ENCODE peak calls at places on chromosome 6, in seven cellular contexts. One of them, this sample, is unnamed. For H3K9me3, the result is how much of the 10 kb centered on the place peaks cover.

GRCh38 chr6:159807150-159807859 is 7.2 kb downstream of the PNLDC1 start:
- DNase-seq in CD4-positive, alpha-beta T cell: no peak
- DNase-seq in right cardiac atrium: no peak
- DNase-seq in prostate gland: no peak
- DNase-seq in GM23248: no peak
- DNase-seq in upper lobe of left lung: no peak
- DNase-seq in CD8-positive, alpha-beta T cell: no peak
- DNase-seq in this sample: no peak

GRCh38 chr6:148760568-148761531 is 14.0 kb downstream of the UST start:
- DNase-seq in right cardiac atrium: peak
- DNase-seq in prostate gland: peak
- DNase-seq in GM23248: peak
- DNase-seq in CD4-positive, alpha-beta T cell: peak
- DNase-seq in upper lobe of left lung: peak
- DNase-seq in CD8-positive, alpha-beta T cell: peak
- DNase-seq in this sample: no peak

GRCh38 chr6:149249370-149250357 is 67.8 kb upstream of the TAB2 start:
- DNase-seq in prostate gland: no peak
- DNase-seq in GM23248: no peak
- DNase-seq in CD4-positive, alpha-beta T cell: no peak
- DNase-seq in upper lobe of left lung: no peak
- DNase-seq in CD8-positive, alpha-beta T cell: no peak
- DNase-seq in right cardiac atrium: no peak
- DNase-seq in this sample: no peak

GRCh38 chr6:7773914-7774313 is 48.0 kb downstream of the BMP6 start:
- DNase-seq in CD8-positive, alpha-beta T cell: no peak
- DNase-seq in CD4-positive, alpha-beta T cell: no peak
- DNase-seq in GM23248: no peak
- DNase-seq in right cardiac atrium: no peak
- DNase-seq in prostate gland: no peak
- DNase-seq in upper lobe of left lung: no peak
- DNase-seq in this sample: no peak

GRCh38 chr6:142246960-142247359 is 54.8 kb upstream of the ADGRG6 start:
- DNase-seq in prostate gland: no peak
- DNase-seq in upper lobe of left lung: no peak
- DNase-seq in right cardiac atrium: no peak
- DNase-seq in CD4-positive, alpha-beta T cell: no peak
- DNase-seq in GM23248: no peak
- DNase-seq in CD8-positive, alpha-beta T cell: no peak
- DNase-seq in this sample: no peak

GRCh38 chr6:150129616-150130505 is 13.0 kb upstream of the PPP1R14C start:
- DNase-seq in CD4-positive, alpha-beta T cell: no peak
- DNase-seq in CD8-positive, alpha-beta T cell: no peak
- DNase-seq in right cardiac atrium: no peak
- DNase-seq in upper lobe of left lung: no peak
- DNase-seq in prostate gland: no peak
- DNase-seq in GM23248: no peak
- DNase-seq in this sample: no peak

GRCh38 chr6:32427218-32427617 is 12.5 kb upstream of the HLA-DRA start:
- DNase-seq in CD4-positive, alpha-beta T cell: no peak
- DNase-seq in GM23248: no peak
- DNase-seq in prostate gland: no peak
- DNase-seq in right cardiac atrium: peak
- DNase-seq in upper lobe of left lung: no peak
- DNase-seq in CD8-positive, alpha-beta T cell: no peak
- DNase-seq in this sample: no peak

GRCh38 chr6:10420546-10421507 is 6.0 kb upstream of the TFAP2A start:
- DNase-seq in upper lobe of left lung: peak
- DNase-seq in prostate gland: no peak
- DNase-seq in CD4-positive, alpha-beta T cell: no peak
- DNase-seq in right cardiac atrium: no peak
- DNase-seq in GM23248: no peak
- DNase-seq in CD8-positive, alpha-beta T cell: no peak
- DNase-seq in this sample: no peak

GRCh38 chr6:49142422-49143151 is 320.5 kb downstream of the MMUT start:
- DNase-seq in GM23248: no peak
- DNase-seq in CD8-positive, alpha-beta T cell: no peak
- DNase-seq in prostate gland: no peak
- DNase-seq in upper lobe of left lung: no peak
- DNase-seq in right cardiac atrium: no peak
- DNase-seq in CD4-positive, alpha-beta T cell: no peak
- DNase-seq in this sample: no peak

GRCh38 chr6:19812512-19813119 is 24.6 kb upstream of the ID4 start:
- DNase-seq in upper lobe of left lung: no peak
- DNase-seq in CD8-positive, alpha-beta T cell: no peak
- DNase-seq in GM23248: peak
- DNase-seq in right cardiac atrium: no peak
- DNase-seq in CD4-positive, alpha-beta T cell: no peak
- DNase-seq in prostate gland: no peak
- DNase-seq in this sample: no peak

GRCh38 chr6:21079468-21080048 is 514.0 kb upstream of the SOX4 start:
- DNase-seq in right cardiac atrium: no peak
- DNase-seq in CD4-positive, alpha-beta T cell: no peak
- DNase-seq in GM23248: peak
- DNase-seq in prostate gland: no peak
- DNase-seq in upper lobe of left lung: no peak
- DNase-seq in CD8-positive, alpha-beta T cell: no peak
- DNase-seq in this sample: no peak

GRCh38 chr6:78797270-78797669 is 70.1 kb upstream of the IRAK1BP1 start:
- DNase-seq in upper lobe of left lung: no peak
- DNase-seq in CD4-positive, alpha-beta T cell: no peak
- DNase-seq in CD8-positive, alpha-beta T cell: no peak
- DNase-seq in GM23248: no peak
- DNase-seq in prostate gland: no peak
- DNase-seq in right cardiac atrium: no peak
- DNase-seq in this sample: no peak

GRCh38 chr6:137970368-137970767 is 103.3 kb downstream of the TNFAIP3 start:
- DNase-seq in CD4-positive, alpha-beta T cell: no peak
- DNase-seq in right cardiac atrium: no peak
- DNase-seq in prostate gland: no peak
- DNase-seq in GM23248: no peak
- DNase-seq in CD8-positive, alpha-beta T cell: no peak
- DNase-seq in upper lobe of left lung: no peak
- DNase-seq in this sample: no peak

DNA sequence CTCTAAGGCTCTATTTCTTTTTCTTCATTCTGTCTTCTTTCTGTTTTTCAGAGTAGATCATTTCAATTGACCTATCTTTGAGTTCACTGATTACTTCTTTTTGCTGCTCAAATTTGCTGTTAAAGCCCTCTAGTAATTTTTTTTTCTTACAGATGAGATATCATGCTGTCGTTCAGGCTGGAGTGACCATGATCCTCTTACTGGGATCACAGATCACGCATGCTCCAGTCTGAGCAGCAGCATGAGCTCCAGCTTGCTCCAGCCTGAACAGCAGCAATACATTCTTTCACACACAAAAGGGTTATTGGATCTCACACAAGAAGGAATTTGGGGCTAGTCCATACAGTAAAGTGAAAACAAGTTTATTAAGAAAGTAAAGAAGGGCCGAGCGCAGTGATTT is 12.3 kb upstream of the TRIM38 start:
- DNase-seq in right cardiac atrium: no peak
- DNase-seq in upper lobe of left lung: no peak
- DNase-seq in prostate gland: no peak
- DNase-seq in CD8-positive, alpha-beta T cell: no peak
- DNase-seq in CD4-positive, alpha-beta T cell: no peak
- DNase-seq in GM23248: no peak
- DNase-seq in this sample: no peak
- H3K9me3 ChIP-seq in right cardiac atrium: under half
- H3K9me3 ChIP-seq in upper lobe of left lung: under half
- H3K9me3 ChIP-seq in prostate gland: under half
- H3K9me3 ChIP-seq in CD8-positive, alpha-beta T cell: under half
- H3K9me3 ChIP-seq in CD4-positive, alpha-beta T cell: under half
- H3K9me3 ChIP-seq in GM23248: under half
- H3K9me3 ChIP-seq in this sample: under half

DNA sequence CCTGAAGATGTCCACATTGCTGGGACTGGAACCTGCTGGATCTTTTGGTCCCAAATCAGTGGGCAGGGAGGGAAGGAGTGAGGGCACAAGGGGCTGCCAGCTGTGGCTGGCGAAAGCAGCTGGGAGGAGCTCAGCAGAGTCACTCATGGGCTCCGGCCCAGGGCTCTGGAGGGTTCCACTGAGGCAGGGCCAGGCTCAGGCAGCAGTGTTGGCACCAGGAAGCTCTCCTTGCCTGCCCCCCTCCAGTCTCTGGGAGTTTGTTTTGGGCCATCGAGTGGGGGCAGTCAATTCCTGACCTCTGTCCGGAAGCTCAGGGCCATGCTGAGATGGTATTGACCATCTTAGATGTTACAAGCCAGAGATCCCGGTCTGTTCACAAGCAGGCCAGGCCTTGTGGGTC is 39.1 kb upstream of the IRF4 start:
- DNase-seq in prostate gland: no peak
- DNase-seq in upper lobe of left lung: peak
- DNase-seq in right cardiac atrium: no peak
- DNase-seq in CD8-positive, alpha-beta T cell: no peak
- DNase-seq in CD4-positive, alpha-beta T cell: no peak
- DNase-seq in GM23248: no peak
- DNase-seq in this sample: no peak
- H3K9me3 ChIP-seq in prostate gland: under half
- H3K9me3 ChIP-seq in upper lobe of left lung: under half
- H3K9me3 ChIP-seq in right cardiac atrium: under half
- H3K9me3 ChIP-seq in CD8-positive, alpha-beta T cell: under half
- H3K9me3 ChIP-seq in CD4-positive, alpha-beta T cell: under half
- H3K9me3 ChIP-seq in GM23248: under half
- H3K9me3 ChIP-seq in this sample: under half

GRCh38 chr6:146183831-146184230 is 155.0 kb downstream of the GRM1 start:
- DNase-seq in CD8-positive, alpha-beta T cell: no peak
- DNase-seq in upper lobe of left lung: no peak
- DNase-seq in CD4-positive, alpha-beta T cell: no peak
- DNase-seq in GM23248: no peak
- DNase-seq in prostate gland: no peak
- DNase-seq in right cardiac atrium: no peak
- DNase-seq in this sample: no peak
- H3K9me3 ChIP-seq in CD8-positive, alpha-beta T cell: under half
- H3K9me3 ChIP-seq in upper lobe of left lung: under half
- H3K9me3 ChIP-seq in CD4-positive, alpha-beta T cell: under half
- H3K9me3 ChIP-seq in GM23248: under half
- H3K9me3 ChIP-seq in prostate gland: under half
- H3K9me3 ChIP-seq in right cardiac atrium: under half
- H3K9me3 ChIP-seq in this sample: under half

DNA sequence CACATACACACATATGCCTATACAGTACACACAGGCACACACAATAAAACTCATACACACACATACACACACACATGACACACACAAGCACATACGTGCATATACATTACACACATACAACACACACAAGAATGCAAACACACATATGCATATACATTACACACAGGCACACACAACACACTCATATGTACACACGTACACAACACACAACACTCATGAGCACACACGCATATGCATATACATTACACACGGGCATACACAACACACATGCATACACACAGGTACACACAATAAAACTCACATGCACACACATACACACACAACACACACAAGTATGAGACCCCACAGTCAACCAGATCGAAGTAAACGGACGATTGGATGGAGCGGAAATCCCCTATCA is 238.2 kb downstream of the ERMARD start:
- DNase-seq in right cardiac atrium: no peak
- DNase-seq in prostate gland: no peak
- DNase-seq in upper lobe of left lung: no peak
- DNase-seq in GM23248: no peak
- DNase-seq in CD8-positive, alpha-beta T cell: no peak
- DNase-seq in CD4-positive, alpha-beta T cell: no peak
- DNase-seq in this sample: no peak
- H3K9me3 ChIP-seq in right cardiac atrium: under half
- H3K9me3 ChIP-seq in prostate gland: under half
- H3K9me3 ChIP-seq in upper lobe of left lung: under half
- H3K9me3 ChIP-seq in GM23248: under half
- H3K9me3 ChIP-seq in CD8-positive, alpha-beta T cell: under half
- H3K9me3 ChIP-seq in CD4-positive, alpha-beta T cell: under half
- H3K9me3 ChIP-seq in this sample: under half

GRCh38 chr6:9168669-9169068 is 733.3 kb upstream of the SLC35B3 start:
- DNase-seq in right cardiac atrium: no peak
- DNase-seq in CD8-positive, alpha-beta T cell: no peak
- DNase-seq in upper lobe of left lung: no peak
- DNase-seq in GM23248: no peak
- DNase-seq in CD4-positive, alpha-beta T cell: no peak
- DNase-seq in prostate gland: no peak
- DNase-seq in this sample: no peak

GRCh38 chr6:9178066-9178465 is 742.7 kb upstream of the SLC35B3 start:
- DNase-seq in prostate gland: no peak
- DNase-seq in GM23248: no peak
- DNase-seq in CD4-positive, alpha-beta T cell: no peak
- DNase-seq in CD8-positive, alpha-beta T cell: no peak
- DNase-seq in upper lobe of left lung: no peak
- DNase-seq in right cardiac atrium: no peak
- DNase-seq in this sample: no peak

GRCh38 chr6:9172096-9172495 is 736.8 kb upstream of the SLC35B3 start:
- DNase-seq in CD4-positive, alpha-beta T cell: no peak
- DNase-seq in right cardiac atrium: no peak
- DNase-seq in CD8-positive, alpha-beta T cell: no peak
- DNase-seq in upper lobe of left lung: no peak
- DNase-seq in prostate gland: no peak
- DNase-seq in GM23248: no peak
- DNase-seq in this sample: no peak

GRCh38 chr6:9173229-9173628 is 737.9 kb upstream of the SLC35B3 start:
- DNase-seq in GM23248: no peak
- DNase-seq in prostate gland: no peak
- DNase-seq in right cardiac atrium: no peak
- DNase-seq in CD8-positive, alpha-beta T cell: no peak
- DNase-seq in CD4-positive, alpha-beta T cell: no peak
- DNase-seq in upper lobe of left lung: no peak
- DNase-seq in this sample: no peak
- H3K9me3 ChIP-seq in GM23248: under half
- H3K9me3 ChIP-seq in prostate gland: under half
- H3K9me3 ChIP-seq in right cardiac atrium: under half
- H3K9me3 ChIP-seq in CD8-positive, alpha-beta T cell: under half
- H3K9me3 ChIP-seq in CD4-positive, alpha-beta T cell: under half
- H3K9me3 ChIP-seq in upper lobe of left lung: under half
- H3K9me3 ChIP-seq in this sample: under half

GRCh38 chr6:110800181-110800838 is 15.0 kb downstream of the CDK19 start:
- DNase-seq in prostate gland: no peak
- DNase-seq in CD8-positive, alpha-beta T cell: no peak
- DNase-seq in CD4-positive, alpha-beta T cell: no peak
- DNase-seq in right cardiac atrium: no peak
- DNase-seq in upper lobe of left lung: no peak
- DNase-seq in GM23248: no peak
- DNase-seq in this sample: no peak
- H3K9me3 ChIP-seq in prostate gland: under half
- H3K9me3 ChIP-seq in CD8-positive, alpha-beta T cell: under half
- H3K9me3 ChIP-seq in CD4-positive, alpha-beta T cell: under half
- H3K9me3 ChIP-seq in right cardiac atrium: under half
- H3K9me3 ChIP-seq in upper lobe of left lung: under half
- H3K9me3 ChIP-seq in GM23248: under half
- H3K9me3 ChIP-seq in this sample: under half

DNA sequence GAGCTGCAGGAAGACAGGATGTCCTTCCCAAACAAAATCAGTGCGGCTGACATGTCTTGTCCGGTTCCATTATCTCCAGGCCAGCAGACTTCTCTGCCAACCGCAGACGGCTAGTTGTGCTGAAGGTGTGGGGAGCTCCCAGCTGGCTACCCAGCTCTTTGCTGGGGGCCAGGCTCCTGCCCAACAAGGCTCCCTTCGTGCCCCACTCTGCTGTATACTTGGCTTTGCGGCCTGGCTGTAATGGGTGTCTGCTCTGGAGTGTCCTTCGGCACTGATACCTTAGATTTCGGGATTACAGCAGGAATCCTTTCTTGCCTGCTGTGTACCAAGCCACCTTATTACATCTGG is 48.7 kb upstream of the IRF4 start:
- DNase-seq in upper lobe of left lung: peak
- DNase-seq in right cardiac atrium: no peak
- DNase-seq in GM23248: no peak
- DNase-seq in CD4-positive, alpha-beta T cell: no peak
- DNase-seq in prostate gland: no peak
- DNase-seq in CD8-positive, alpha-beta T cell: no peak
- DNase-seq in this sample: no peak
- H3K9me3 ChIP-seq in upper lobe of left lung: under half
- H3K9me3 ChIP-seq in right cardiac atrium: under half
- H3K9me3 ChIP-seq in GM23248: under half
- H3K9me3 ChIP-seq in CD4-positive, alpha-beta T cell: under half
- H3K9me3 ChIP-seq in prostate gland: under half
- H3K9me3 ChIP-seq in CD8-positive, alpha-beta T cell: under half
- H3K9me3 ChIP-seq in this sample: under half